ENCODE peak calls at places on chromosomes 12 and 14, in nine cellular contexts. R is AG09319; P is smooth muscle cell of the brain vasculature; U is stimulated activated naive CD4-positive, alpha-beta T cell; J is T follicular helper cell; E is islet precursor cell; X is sigmoid colon; C is nephron progenitor cell; B is T-helper 9 cell. S is an unnamed sample.

GRCh38 chr14:22334275-22334577 is 254.8 kb downstream of the DAD1 start:
- DNase-seq in R (no peak), P (no peak), U (no peak), J (no peak), E (no peak), X (no peak), C (no peak), B (no peak), S (no peak)

GRCh38 chr12:7067096-7067495 is 6.6 kb downstream of the C1S start:
- DNase-seq in R (no peak), P (no peak), U (no peak), J (no peak), E (no peak), X (no peak), C (no peak), B (no peak), S (no peak)

GRCh38 chr12:56629459-56630179 is 507 bp downstream of the BAZ2A start:
- DNase-seq in R (no peak), P (no peak), U (peak; percentile 64), J (no peak), E (peak; percentile 64), X (no peak), C (peak; percentile 41), B (peak; percentile 37), S (peak; percentile 47)

GRCh38 chr14:31902002-31902401 is 175.1 kb upstream of the ARHGAP5 start:
- DNase-seq in R (no peak), P (no peak), U (no peak), J (no peak), E (peak; percentile 88), X (no peak), C (no peak), B (no peak), S (no peak)

GRCh38 chr12:102568151-102568815 is 87.9 kb upstream of the IGF1 start:
- DNase-seq in R (no peak), P (no peak), U (no peak), J (no peak), E (no peak), X (no peak), C (no peak), B (no peak), S (no peak)

GRCh38 chr12:1505151-1505450 is 89.3 kb downstream of the FBXL14 start:
- DNase-seq in R (no peak), P (no peak), U (no peak), J (no peak), E (peak; percentile 42), X (no peak), C (no peak), B (no peak), S (no peak)

GRCh38 chr12:6430990-6431353 is 13.8 kb upstream of the CD27 start:
- DNase-seq in R (no peak), P (no peak), U (no peak), J (no peak), E (peak; percentile 52), X (no peak), C (no peak), B (no peak), S (no peak)

GRCh38 chr14:49946320-49947141 is 53.6 kb downstream of the ARF6 start:
- DNase-seq in R (peak; percentile 38), P (no peak), U (peak; percentile 46), J (peak; percentile 1), E (no peak), X (no peak), C (no peak), B (peak; percentile 2), S (peak; percentile 11)

GRCh38 chr14:92937229-92937937 is 14.4 kb downstream of the CHGA start:
- DNase-seq in R (no peak), P (no peak), U (no peak), J (no peak), E (no peak), X (no peak), C (no peak), B (no peak), S (no peak)

GRCh38 chr14:100857196-100857922 is 31.4 kb downstream of the MEG3 start:
- DNase-seq in R (no peak), P (no peak), U (no peak), J (no peak), E (no peak), X (no peak), C (peak; percentile 30), B (no peak), S (no peak)

GRCh38 chr14:85439696-85440328 is 90.1 kb upstream of the FLRT2 start:
- DNase-seq in R (no peak), P (no peak), U (no peak), J (no peak), E (peak; percentile 67), X (no peak), C (no peak), B (no peak), S (no peak)

GRCh38 chr12:84636801-84637285 is 275.8 kb downstream of the SLC6A15 start:
- DNase-seq in R (no peak), P (no peak), U (no peak), J (no peak), E (no peak), X (no peak), C (no peak), B (no peak), S (no peak)

GRCh38 chr12:60172266-60172665 is 576.4 kb downstream of the SLC16A7 start:
- DNase-seq in R (no peak), P (no peak), U (no peak), J (no peak), E (no peak), X (no peak), C (no peak), B (no peak), S (no peak)

GRCh38 chr12:100555722-100556121 is 17.8 kb upstream of the GAS2L3 start:
- DNase-seq in R (no peak), P (no peak), U (no peak), J (no peak), E (no peak), X (no peak), C (no peak), B (no peak), S (no peak)

GRCh38 chr12:101768781-101769180 is 29.5 kb upstream of the SYCP3 start:
- DNase-seq in R (no peak), P (no peak), U (no peak), J (no peak), E (no peak), X (no peak), C (no peak), B (no peak), S (no peak)

GRCh38 chr12:86660488-86661171 is 404.4 kb upstream of the MGAT4C start:
- DNase-seq in R (no peak), P (no peak), U (no peak), J (no peak), E (no peak), X (no peak), C (no peak), B (no peak), S (no peak)

GRCh38 chr14:104640681-104641080 is 36.1 kb upstream of the TMEM179 start:
- DNase-seq in R (no peak), P (no peak), U (no peak), J (no peak), E (no peak), X (no peak), C (no peak), B (no peak), S (no peak)

GRCh38 chr12:14691560-14691959 is 4.8 kb downstream of the GUCY2C start:
- DNase-seq in R (no peak), P (no peak), U (no peak), J (no peak), E (no peak), X (peak; percentile 71), C (no peak), B (no peak), S (peak; percentile 3)

GRCh38 chr14:37992489-37992888 is 215.2 kb upstream of the SSTR1 start:
- DNase-seq in R (no peak), P (no peak), U (no peak), J (no peak), E (no peak), X (no peak), C (no peak), B (no peak), S (no peak)

GRCh38 chr14:83575301-83575700 is 1954.6 kb upstream of the FLRT2 start:
- DNase-seq in R (no peak), P (no peak), U (no peak), J (no peak), E (no peak), X (no peak), C (no peak), B (no peak), S (no peak)

GRCh38 chr12:6961695-6962284 is 8.7 kb downstream of the PHB2 start:
- DNase-seq in R (peak; percentile 42), P (peak; percentile 59), U (no peak), J (no peak), E (peak; percentile 97), X (peak; percentile 89), C (peak; percentile 66), B (no peak), S (no peak)

GRCh38 chr12:4562034-4562657 is at the start of gene DYRK4:
- DNase-seq in R (peak; percentile 42), P (peak; percentile 50), U (no peak), J (no peak), E (peak; percentile 97), X (peak; percentile 80), C (peak; percentile 95), B (no peak), S (peak; percentile 4)

GRCh38 chr14:51224551-51224950 is 15.5 kb upstream of the TMX1 start:
- DNase-seq in R (no peak), P (no peak), U (no peak), J (no peak), E (no peak), X (no peak), C (no peak), B (no peak), S (no peak)

GRCh38 chr14:64112859-64113258 is 181.3 kb downstream of the ESR2 start:
- DNase-seq in R (no peak), P (no peak), U (no peak), J (no peak), E (no peak), X (no peak), C (no peak), B (no peak), S (no peak)

S was measured in occipital lobe.